ENCODE peak calls at places on chromosomes 7 and 10, in nine cellular contexts. J, N, C, O, I, R, D, S and Q are unnamed samples.

GRCh38 chr10:27618036-27618615 is 114.0 kb downstream of the RAB18 start:
- DNase-seq in S (no peak), O (no peak), R (no peak), C (no peak), I (no peak), D (peak), J (no peak), N (no peak), Q (no peak)

GRCh38 chr10:77175631-77176222 is 461.9 kb downstream of the KCNMA1 start:
- DNase-seq in R (no peak), N (no peak), J (no peak), S (no peak), C (no peak), I (peak), D (no peak), O (no peak), Q (no peak)

GRCh38 chr7:128879939-128880746 is 17.5 kb downstream of the ATP6V1F start:
- DNase-seq in O (peak), N (peak), R (peak), S (peak), I (no peak), D (peak), J (peak), C (peak), Q (peak)

GRCh38 chr7:513521-514166 is 6.0 kb downstream of the PDGFA start:
- DNase-seq in S (no peak), O (no peak), R (no peak), I (no peak), N (no peak), J (peak), C (no peak), D (no peak), Q (no peak)

GRCh38 chr10:83142074-83142563 is 997.2 kb upstream of the GHITM start:
- DNase-seq in C (no peak), O (no peak), J (no peak), R (no peak), I (no peak), S (no peak), D (no peak), N (no peak), Q (no peak)

GRCh38 chr10:59057350-59057749 is 119.1 kb upstream of the PHYHIPL start:
- DNase-seq in O (no peak), C (no peak), S (no peak), R (no peak), D (no peak), J (no peak), I (no peak), N (no peak), Q (no peak)

GRCh38 chr10:118002581-118002980 is 44.2 kb downstream of the RAB11FIP2 start:
- DNase-seq in I (no peak), O (no peak), N (no peak), S (no peak), R (no peak), D (peak), J (no peak), C (no peak), Q (no peak)

GRCh38 chr10:79112898-79113431 is 44.2 kb downstream of the ZMIZ1 start:
- DNase-seq in N (no peak), I (no peak), D (peak), C (peak), S (no peak), J (peak), R (no peak), O (no peak), Q (no peak)

GRCh38 chr7:136045992-136046391 is 68.8 kb upstream of the MTPN start:
- DNase-seq in S (no peak), I (no peak), O (no peak), J (no peak), N (no peak), R (no peak), D (peak), C (no peak), Q (no peak)

GRCh38 chr7:3955751-3956696 is 655.0 kb downstream of the SDK1 start:
- DNase-seq in D (peak), I (peak), O (no peak), J (peak), S (no peak), R (no peak), C (no peak), N (no peak), Q (no peak)

GRCh38 chr10:115129752-115130151 is 36.6 kb downstream of the ATRNL1 start:
- DNase-seq in N (no peak), C (no peak), R (no peak), J (peak), S (no peak), O (no peak), D (peak), I (peak), Q (peak)

GRCh38 chr10:112092529-112092928 is 91.0 kb downstream of the GPAM start:
- DNase-seq in C (no peak), N (no peak), J (no peak), I (no peak), O (no peak), S (no peak), R (no peak), D (peak), Q (no peak)

GRCh38 chr10:97279121-97279815 is 13.2 kb downstream of the ARHGAP19 start:
- DNase-seq in S (no peak), I (no peak), O (no peak), D (peak), C (no peak), N (no peak), J (peak), R (no peak), Q (no peak)

GRCh38 chr10:36195364-36195763 is 553.3 kb upstream of the FZD8 start:
- DNase-seq in R (no peak), I (no peak), O (no peak), S (no peak), D (no peak), C (no peak), J (no peak), N (no peak), Q (no peak)

GRCh38 chr7:132321387-132321786 is 254.9 kb downstream of the PLXNA4 start:
- DNase-seq in R (peak), D (no peak), N (no peak), J (no peak), C (no peak), I (no peak), S (no peak), O (no peak), Q (no peak)

GRCh38 chr7:133601607-133602006 is 348.7 kb downstream of the EXOC4 start:
- DNase-seq in C (no peak), O (no peak), J (no peak), R (no peak), S (no peak), I (no peak), N (no peak), D (no peak), Q (no peak)

GRCh38 chr10:133217800-133218589 is 12.0 kb upstream of the UTF1 start:
- DNase-seq in D (no peak), J (no peak), N (no peak), C (no peak), I (no peak), S (no peak), R (no peak), O (no peak), Q (no peak)

GRCh38 chr7:105587899-105588690 is 6.8 kb upstream of the EFCAB10 start:
- DNase-seq in N (no peak), D (peak), R (peak), C (no peak), O (no peak), S (no peak), I (peak), J (no peak), Q (no peak)

GRCh38 chr7:105590793-105591192 is 9.5 kb upstream of the EFCAB10 start:
- DNase-seq in J (no peak), D (no peak), C (no peak), N (no peak), I (no peak), R (no peak), S (no peak), O (no peak), Q (no peak)

GRCh38 chr7:105591522-105591921 is 10.2 kb upstream of the EFCAB10 start:
- DNase-seq in N (no peak), O (no peak), I (no peak), R (no peak), D (no peak), S (no peak), C (no peak), J (no peak), Q (no peak)

GRCh38 chr7:105585850-105586500 is 4.7 kb upstream of the EFCAB10 start:
- DNase-seq in O (no peak), J (no peak), D (no peak), I (peak), S (no peak), C (no peak), R (no peak), N (no peak), Q (peak)

DNA sequence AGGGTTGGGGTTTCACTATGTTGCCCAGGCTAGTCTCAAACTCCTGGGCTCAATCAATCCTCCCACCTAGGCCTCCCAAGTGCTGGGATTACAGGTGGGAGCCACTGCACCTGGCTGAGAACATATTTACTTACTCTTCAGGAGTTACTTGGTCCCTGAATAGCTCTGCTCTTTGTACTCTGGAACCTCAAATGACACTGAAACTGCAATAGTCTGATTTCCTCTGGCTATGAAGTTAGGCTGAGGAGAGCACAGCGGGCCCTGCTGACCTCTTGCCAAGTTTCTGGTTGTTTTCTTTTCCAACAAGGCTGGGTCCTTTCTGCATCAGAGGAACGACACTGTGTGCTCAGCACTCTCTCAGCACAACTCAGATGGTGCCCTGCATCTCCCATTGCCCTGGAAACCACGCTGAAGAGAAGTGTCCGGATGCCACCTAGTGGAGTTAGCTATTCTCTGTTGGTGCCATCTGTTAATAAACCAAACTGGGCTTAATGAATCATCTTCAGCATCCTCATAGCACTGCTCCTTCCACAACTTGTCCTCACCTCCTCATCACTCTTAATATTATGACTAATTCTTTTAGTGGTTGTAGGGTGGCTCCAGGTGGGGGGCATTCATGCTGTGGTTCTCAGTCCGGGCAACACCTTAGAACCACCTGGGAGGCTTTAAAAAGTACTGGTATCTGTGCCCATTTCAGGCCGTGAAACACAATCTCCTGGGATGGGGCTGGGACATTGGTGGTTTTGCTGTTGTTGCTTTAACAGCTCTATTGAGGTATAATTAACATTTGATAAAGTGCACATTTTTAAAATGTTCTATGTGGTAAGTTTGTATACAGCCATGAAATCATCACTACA is 8.2 kb upstream of the EFCAB10 start:
- DNase-seq in C (peak), R (peak), D (peak), O (peak), N (no peak), S (peak), I (peak), J (peak), Q (peak)
- TF ChIP-seq CTCF in C (peak), R (peak), D (peak), O (peak), N (peak), S (peak), I (peak), J (peak), Q (peak)

GRCh38 chr10:49745756-49746155 is 16.4 kb downstream of the OGDHL start:
- DNase-seq in R (no peak), S (no peak), C (no peak), D (no peak), I (no peak), N (no peak), J (no peak), O (no peak), Q (no peak)

GRCh38 chr10:49744091-49744685 is 17.9 kb downstream of the OGDHL start:
- DNase-seq in O (no peak), R (no peak), I (no peak), D (no peak), N (no peak), S (no peak), J (no peak), C (no peak), Q (peak)

GRCh38 chr10:49746626-49747302 is 15.4 kb downstream of the OGDHL start:
- DNase-seq in J (no peak), O (no peak), D (no peak), N (no peak), S (no peak), C (no peak), R (no peak), I (no peak), Q (no peak)

GRCh38 chr10:49743464-49744075 is 18.6 kb downstream of the OGDHL start:
- DNase-seq in O (no peak), I (no peak), J (no peak), R (no peak), N (no peak), C (no peak), S (no peak), D (no peak), Q (peak)

GRCh38 chr10:49744924-49745605 is 17.1 kb downstream of the OGDHL start:
- DNase-seq in J (no peak), R (no peak), S (no peak), C (no peak), N (no peak), O (no peak), D (no peak), I (no peak), Q (peak)
- TF ChIP-seq CTCF in J (no peak), R (no peak), S (no peak), C (no peak), N (no peak), O (no peak), D (no peak), I (no peak), Q (no peak)

DNA sequence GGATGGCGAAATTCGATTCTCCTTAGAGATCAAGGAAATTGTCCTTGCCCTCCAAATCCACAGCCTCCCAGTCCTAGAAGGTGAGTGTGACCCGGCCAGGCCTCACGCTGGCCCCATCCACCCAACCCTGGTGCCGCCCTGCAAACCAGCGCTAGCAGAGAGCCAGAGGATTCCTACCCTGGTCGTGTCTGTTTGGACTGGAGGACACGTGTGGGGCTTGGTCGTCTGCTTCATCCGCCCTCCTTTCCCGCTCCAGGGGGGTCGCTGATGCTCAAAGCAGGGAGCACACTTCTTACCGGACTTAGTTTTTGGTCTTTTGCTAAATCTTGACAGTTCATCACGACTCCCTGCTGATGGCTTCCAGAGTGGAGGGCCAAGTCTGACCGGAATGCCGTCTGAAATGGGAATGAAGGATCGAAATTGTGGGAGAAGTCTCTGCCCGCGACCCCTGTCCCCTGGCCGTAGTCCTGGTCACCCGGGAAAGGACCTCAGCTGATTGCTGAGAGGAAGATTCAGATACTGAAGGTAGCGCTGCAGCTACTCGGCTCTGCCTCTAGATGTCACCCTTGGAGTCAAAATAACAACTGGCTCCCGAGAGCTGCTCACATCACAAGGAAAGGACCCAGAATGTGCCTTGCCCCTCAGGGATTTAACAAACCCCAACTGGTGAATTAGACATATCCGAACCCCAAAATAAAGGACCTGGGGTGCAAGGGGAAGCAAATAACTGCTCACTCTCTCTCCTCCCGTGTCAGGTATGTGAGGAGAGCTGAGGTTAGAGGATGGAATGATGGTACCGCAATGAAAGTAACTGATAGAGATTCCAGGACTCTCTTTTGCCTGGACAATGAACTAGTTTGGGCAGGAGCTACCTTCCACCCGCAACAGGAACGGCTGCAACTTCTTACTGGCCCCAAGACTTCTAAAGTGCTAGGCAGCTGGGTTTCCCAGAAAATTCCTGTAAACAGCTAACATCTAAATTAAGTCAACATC is 23.5 kb upstream of the ORC5 start:
- DNase-seq in D (peak), C (no peak), O (peak), R (peak), N (no peak), J (peak), S (peak), I (peak), Q (peak)
- TF ChIP-seq CTCF in D (peak), C (peak), O (peak), R (peak), N (peak), J (peak), S (peak), I (peak), Q (peak)

DNA sequence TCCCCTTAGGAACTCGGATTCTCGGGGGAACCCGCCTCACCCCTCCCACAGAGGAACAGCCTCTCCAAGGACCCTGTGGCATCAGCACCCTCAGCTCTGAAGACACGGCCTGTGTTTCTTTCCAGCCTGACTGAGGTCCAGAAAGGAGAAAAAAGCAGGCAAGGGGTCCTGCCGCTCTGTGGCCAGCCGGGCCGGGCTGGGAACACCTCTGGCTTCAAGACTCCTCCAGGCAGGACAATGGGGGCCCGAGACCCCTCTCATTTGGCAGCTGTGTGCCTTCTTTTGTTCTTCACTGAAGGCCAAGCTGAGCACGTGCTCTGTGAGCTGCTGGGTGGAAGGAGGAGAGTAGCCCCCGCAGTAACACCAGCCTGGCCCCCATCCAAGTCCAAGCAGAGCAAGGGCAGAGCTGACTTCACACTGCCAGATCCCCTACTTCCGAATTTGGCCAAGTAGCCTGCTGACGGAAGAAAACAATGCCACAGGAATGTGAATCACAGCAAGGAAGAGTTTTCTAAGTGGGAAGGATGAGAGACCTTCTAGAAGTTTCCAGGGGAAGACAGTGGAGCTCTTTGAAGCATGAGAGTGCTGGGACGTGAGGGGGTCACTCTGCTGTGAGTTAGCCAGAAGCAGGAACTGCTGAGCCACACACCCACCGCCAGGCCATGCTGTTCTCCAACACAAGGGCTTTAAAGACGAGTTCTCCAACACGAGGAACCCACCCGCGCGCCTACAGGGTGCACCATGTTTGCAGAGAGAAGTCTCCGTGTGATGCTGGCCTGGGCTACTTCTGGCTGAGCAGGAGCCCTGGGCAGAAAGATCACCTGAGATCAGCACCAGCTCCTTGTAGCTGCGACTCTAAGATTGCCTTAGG is 3.1 kb downstream of the CNPY1 start:
- DNase-seq in S (no peak), I (no peak), J (peak), R (no peak), N (no peak), D (no peak), C (no peak), O (no peak), Q (no peak)
- TF ChIP-seq CTCF in S (no peak), I (no peak), J (no peak), R (no peak), N (no peak), D (no peak), C (no peak), O (no peak), Q (no peak)